ENCODE peak calls at places on chromosomes 3 and 15, in five cellular contexts. Z is SK-N-SH, L is endothelial cell of umbilical vein, S is mesenchymal stem cell, U is neural progenitor cell. T is an unnamed sample. For H3K9me3, the result is how much of the 10 kb centered on the place peaks cover.

GRCh38 chr3:33064929-33065328 is 32.0 kb downstream of the GLB1 start:
- DNase-seq in L (no peak), Z (no peak), S (no peak), U (no peak), T (no peak)

GRCh38 chr3:63349583-63350177 is 71.6 kb downstream of the SYNPR start:
- DNase-seq in Z (peak), U (peak), L (peak), S (peak), T (no peak)

GRCh38 chr3:15197340-15198029 is 8.6 kb upstream of the CAPN7 start:
- DNase-seq in L (no peak), U (no peak), Z (no peak), S (no peak), T (no peak)

GRCh38 chr3:138944136-138944658 is 2.7 kb downstream of the FOXL2 start:
- DNase-seq in U (peak), Z (peak), L (no peak), S (no peak), T (no peak)

GRCh38 chr15:44662478-44663409 is 718 bp downstream of the SPG11 start:
- DNase-seq in U (peak), S (peak), L (no peak), Z (peak), T (no peak)

GRCh38 chr3:15300318-15301078 is 31.9 kb downstream of the SH3BP5 start:
- DNase-seq in Z (no peak), U (no peak), L (peak), S (peak), T (no peak)

GRCh38 chr3:104537323-104537722 is 829.4 kb upstream of the ALCAM start:
- DNase-seq in S (no peak), Z (no peak), U (no peak), L (no peak), T (no peak)

GRCh38 chr15:56772868-56773639 is 39.7 kb upstream of the ZNF280D start:
- DNase-seq in U (no peak), S (peak), Z (no peak), L (no peak), T (no peak)

GRCh38 chr3:123411340-123412040 is 37.4 kb downstream of the ADCY5 start:
- DNase-seq in S (no peak), L (no peak), U (no peak), Z (no peak), T (no peak)

GRCh38 chr3:196284396-196284795 is 3.1 kb downstream of the PCYT1A start:
- DNase-seq in L (no peak), Z (no peak), U (no peak), S (peak), T (no peak)

GRCh38 chr3:196431193-196432136 is 762 bp downstream of the UBXN7 start:
- DNase-seq in L (peak), Z (peak), U (peak), S (peak), T (peak)

GRCh38 chr3:9690451-9691450 is 12.9 kb upstream of the CPNE9 start:
- DNase-seq in L (no peak), S (no peak), U (no peak), Z (peak), T (no peak)

GRCh38 chr15:99704444-99704838 is 28.8 kb downstream of the LYSMD4 start:
- DNase-seq in U (peak), Z (peak), L (peak), S (peak), T (peak)

GRCh38 chr3:69005071-69005816 is 8.2 kb downstream of the EOGT start:
- DNase-seq in L (no peak), U (no peak), S (no peak), Z (no peak), T (no peak)

GRCh38 chr3:158121295-158121694 is 11.4 kb downstream of the RSRC1 start:
- DNase-seq in Z (no peak), L (no peak), U (no peak), S (no peak), T (no peak)

GRCh38 chr3:11624161-11624560 is 19.6 kb downstream of the VGLL4 start:
- DNase-seq in Z (no peak), L (peak), U (no peak), S (no peak), T (no peak)

GRCh38 chr15:63156086-63156707 is 1.1 kb downstream of the RPS27L start:
- DNase-seq in L (peak), Z (peak), S (peak), U (peak), T (no peak)

GRCh38 chr3:69386535-69387385 is 872 bp upstream of the FRMD4B start:
- DNase-seq in L (no peak), Z (no peak), S (no peak), U (peak), T (no peak)

GRCh38 chr15:25182736-25183445 is 228.1 kb downstream of the SNRPN start:
- DNase-seq in Z (no peak), U (no peak), S (no peak), L (no peak), T (no peak)

GRCh38 chr15:27847775-27848710 is 251.1 kb downstream of the OCA2 start:
- DNase-seq in S (no peak), U (no peak), Z (no peak), L (no peak), T (no peak)

GRCh38 chr15:57476533-57476975 is 100.2 kb downstream of the CGNL1 start:
- DNase-seq in L (peak), S (peak), Z (no peak), U (no peak), T (no peak)

GRCh38 chr3:14138109-14138877 is 13.4 kb downstream of the TMEM43 start:
- DNase-seq in L (no peak), Z (no peak), U (no peak), S (no peak), T (no peak)

GRCh38 chr3:14138878-14139659 is 14.2 kb downstream of the TMEM43 start:
- DNase-seq in U (no peak), S (no peak), L (no peak), Z (no peak), T (no peak)

GRCh38 chr3:14135581-14135980 is 10.7 kb downstream of the TMEM43 start:
- DNase-seq in S (no peak), Z (no peak), U (no peak), L (no peak), T (no peak)

GRCh38 chr3:14137004-14137403 is 12.2 kb downstream of the TMEM43 start:
- DNase-seq in L (no peak), U (no peak), Z (no peak), S (no peak), T (no peak)

GRCh38 chr3:14137445-14137844 is 12.6 kb downstream of the TMEM43 start:
- DNase-seq in Z (no peak), L (no peak), S (no peak), U (no peak), T (no peak)
- H3K27ac ChIP-seq in Z (no peak), L (no peak), S (no peak), U (no peak), T (no peak)

DNA sequence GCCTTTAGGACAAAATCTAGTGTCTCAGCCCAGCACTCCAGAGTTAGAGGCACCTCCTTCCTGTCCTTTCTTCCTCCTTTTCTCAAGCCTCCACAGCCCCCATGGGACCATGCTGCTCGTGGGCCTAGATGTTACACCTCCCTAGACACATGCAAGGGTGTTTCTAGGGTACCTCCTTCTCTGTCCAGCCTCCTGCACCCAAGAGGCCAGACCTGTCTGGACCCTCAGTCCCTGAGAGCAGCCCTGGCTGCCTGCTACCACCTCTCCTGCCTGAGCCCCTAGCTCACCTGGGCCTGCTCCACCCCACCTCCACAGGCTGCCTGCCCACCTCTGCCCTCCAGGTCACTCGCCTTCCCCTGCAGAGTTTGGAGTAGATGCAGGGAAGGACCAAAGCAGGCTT is 5.2 kb downstream of the LOXL1 start:
- DNase-seq in L (no peak), U (no peak), Z (no peak), S (no peak), T (no peak)
- H3K9ac ChIP-seq in L (no peak), U (no peak), Z (peak), S (peak), T (no peak)

DNA sequence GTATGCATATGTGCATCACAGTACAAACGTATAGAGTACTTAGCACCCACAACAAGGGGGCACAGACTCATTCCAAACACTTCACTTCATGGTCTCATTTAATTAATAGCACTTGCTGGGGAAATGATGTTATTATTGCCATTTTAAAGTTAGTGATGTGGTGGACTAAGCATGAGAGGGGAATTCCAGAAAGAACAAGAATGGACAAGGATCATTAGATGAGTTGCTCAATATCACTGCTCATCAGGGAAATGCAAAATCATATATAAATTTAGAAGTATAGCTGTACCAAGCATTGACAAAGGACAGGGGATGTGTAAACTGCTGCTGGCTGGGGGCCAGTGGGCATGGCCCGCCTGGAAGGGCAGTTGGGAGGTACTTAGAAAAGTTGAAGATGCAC is 14.7 kb downstream of the PRR20G start:
- DNase-seq in Z (no peak), S (no peak), U (no peak), L (no peak), T (no peak)
- H3K9me3 ChIP-seq in Z (under half), S (under half), U (under half), L (under half), T (under half)

DNA sequence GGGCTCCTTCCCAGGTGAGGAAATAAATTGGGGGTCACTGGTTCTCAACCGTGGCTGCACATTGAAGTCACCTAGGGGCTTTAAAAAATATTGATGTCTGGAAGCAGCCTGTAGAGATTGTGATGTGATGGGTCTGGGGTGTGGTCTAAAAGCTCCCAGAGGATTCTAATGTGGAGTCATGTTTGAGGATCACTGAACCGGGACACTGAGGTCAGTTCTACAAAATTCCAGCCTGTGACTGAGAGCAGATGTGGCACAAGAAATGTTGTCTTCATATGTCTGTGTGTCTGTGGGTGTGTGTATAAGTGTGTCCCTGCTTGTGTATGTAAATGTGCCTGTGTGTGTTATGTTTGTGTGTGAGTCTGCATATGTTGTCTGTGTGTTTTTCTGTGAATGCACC is 79.9 kb downstream of the TLE3 start:
- DNase-seq in U (no peak), L (no peak), S (no peak), Z (no peak), T (no peak)
- H3K27ac ChIP-seq in U (no peak), L (no peak), S (no peak), Z (no peak), T (no peak)

DNA sequence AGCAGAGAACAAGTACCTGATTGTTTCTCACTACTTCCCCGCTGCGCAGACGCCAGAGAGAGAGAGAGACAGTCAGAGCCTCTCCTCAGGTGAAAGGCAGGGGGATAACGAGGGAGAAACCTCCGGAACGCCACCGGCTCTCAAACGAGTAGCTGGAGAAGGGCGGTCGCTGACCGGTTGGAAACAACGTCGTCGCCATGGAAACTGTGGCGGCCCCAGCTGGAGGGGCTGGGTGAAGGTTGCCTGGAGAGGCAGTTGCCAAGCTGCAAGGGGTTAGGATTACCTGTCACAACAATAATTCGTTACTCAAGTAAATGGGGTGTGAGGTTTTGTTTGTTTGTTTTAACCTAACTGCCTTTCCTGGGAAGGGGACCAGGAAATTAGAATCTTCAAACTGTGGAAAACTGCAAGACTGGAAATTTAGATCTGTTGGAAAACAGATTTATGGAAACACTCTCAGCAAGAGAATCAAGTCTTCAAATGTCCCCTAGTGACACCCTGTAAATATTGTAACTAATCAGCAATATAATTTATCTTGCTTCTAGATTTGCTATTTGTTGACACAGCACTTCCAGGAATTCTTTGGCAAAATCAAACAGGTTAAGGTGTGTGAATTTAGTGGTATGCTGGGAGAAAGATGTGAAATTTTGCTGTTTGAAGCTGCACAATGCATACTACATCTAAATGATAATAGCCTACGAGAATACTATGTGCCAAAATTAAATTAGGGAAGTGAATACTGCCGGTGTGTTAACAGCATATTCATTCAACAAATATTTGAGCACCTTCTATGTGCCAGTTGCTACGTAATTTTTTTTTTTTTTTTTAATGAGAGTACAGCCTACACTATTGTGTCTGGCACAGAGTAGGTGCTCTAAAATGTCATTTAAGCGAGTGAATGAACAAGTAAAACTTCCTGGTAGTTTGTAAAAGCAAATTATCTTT is at the start of gene DNAH12:
- DNase-seq in S (peak), Z (peak), U (peak), L (peak), T (no peak)
- H3K9ac ChIP-seq in S (peak), Z (no peak), U (no peak), L (peak), T (no peak)

T was measured in SK-N-MC.